ENCODE peak calls at places on chromosomes 3 and 15, in four cellular contexts. V is body of pancreas, O is sigmoid colon, P is tibial nerve. I is an unnamed sample.
A peak's percentile ranks its signal among the peaks of the same experiment; 100 is the strongest.

GRCh38 chr15:75659928-75660645 is 12.4 kb downstream of the SNX33 start:
- DNase-seq in V (no peak), O (no peak), P (no peak), I (no peak)

GRCh38 chr3:144264805-144265204 is 293.2 kb downstream of the DIPK2A start:
- DNase-seq in V (no peak), O (no peak), P (no peak), I (no peak)

GRCh38 chr15:78103406-78104118 is 11.2 kb downstream of the SH2D7 start:
- DNase-seq in V (peak; percentile 16), O (peak; percentile 58), P (no peak), I (no peak)

GRCh38 chr3:89079944-89080343 is 27.5 kb upstream of the EPHA3 start:
- DNase-seq in V (no peak), O (no peak), P (no peak), I (no peak)

GRCh38 chr15:71080166-71080565 is 35.1 kb upstream of the THSD4 start:
- DNase-seq in V (no peak), O (no peak), P (no peak), I (no peak)

GRCh38 chr3:17233398-17233800 is 348.6 kb downstream of the PLCL2 start:
- DNase-seq in V (peak; percentile 11), O (no peak), P (no peak), I (no peak)

GRCh38 chr3:143576568-143577270 is 271.5 kb downstream of the SLC9A9 start:
- DNase-seq in V (no peak), O (no peak), P (no peak), I (no peak)

GRCh38 chr15:98154863-98155262 is 194.4 kb downstream of the ARRDC4 start:
- DNase-seq in V (no peak), O (no peak), P (no peak), I (no peak)

GRCh38 chr3:114111060-114111790 is 54.7 kb downstream of the QTRT2 start:
- DNase-seq in V (no peak), O (no peak), P (no peak), I (no peak)

GRCh38 chr3:9238727-9239295 is 10.6 kb downstream of the SRGAP3 start:
- DNase-seq in V (no peak), O (no peak), P (no peak), I (no peak)

GRCh38 chr3:124643453-124643852 is 86.8 kb upstream of the UMPS start:
- DNase-seq in V (no peak), O (no peak), P (no peak), I (no peak)

GRCh38 chr3:186788482-186789370 is 5.3 kb downstream of the EIF4A2 start:
- DNase-seq in V (no peak), O (no peak), P (no peak), I (no peak)

GRCh38 chr15:65930134-65930533 is 60.8 kb downstream of the RAB11A start:
- DNase-seq in V (no peak), O (no peak), P (no peak), I (no peak)

GRCh38 chr15:72340366-72340765 is 20.4 kb upstream of the CELF6 start:
- DNase-seq in V (no peak), O (no peak), P (no peak), I (no peak)

GRCh38 chr15:68526269-68526668 is 52.5 kb upstream of the CORO2B start:
- DNase-seq in V (no peak), O (no peak), P (no peak), I (no peak)

GRCh38 chr15:94387854-94388441 is 156.6 kb downstream of the MCTP2 start:
- DNase-seq in V (no peak), O (no peak), P (no peak), I (no peak)

GRCh38 chr3:196772897-196773296 is 33.2 kb downstream of the PAK2 start:
- DNase-seq in V (no peak), O (no peak), P (no peak), I (no peak)

GRCh38 chr3:194285024-194285858 is 65.9 kb downstream of the CPN2 start:
- DNase-seq in V (no peak), O (peak; percentile 57), P (no peak), I (no peak)

GRCh38 chr3:45684327-45684892 is 4.8 kb upstream of the SACM1L start:
- DNase-seq in V (no peak), O (no peak), P (no peak), I (no peak)

GRCh38 chr3:172314616-172315015 is 133.6 kb downstream of the GHSR start:
- DNase-seq in V (no peak), O (no peak), P (no peak), I (no peak)

GRCh38 chr15:71802770-71803169 is 7.6 kb upstream of the NR2E3 start:
- DNase-seq in V (peak; percentile 36), O (no peak), P (no peak), I (no peak)

GRCh38 chr3:12644297-12644937 is 19.5 kb downstream of the RAF1 start:
- DNase-seq in V (no peak), O (no peak), P (no peak), I (no peak)

GRCh38 chr3:197149528-197149927 is 119.9 kb upstream of the MELTF start:
- DNase-seq in V (no peak), O (no peak), P (no peak), I (no peak)

GRCh38 chr3:95036526-95037021 is 973.7 kb downstream of the NSUN3 start:
- DNase-seq in V (no peak), O (no peak), P (no peak), I (no peak)

GRCh38 chr15:60223161-60223560 is 174.6 kb downstream of the ANXA2 start:
- DNase-seq in V (peak; percentile 12), O (no peak), P (no peak), I (no peak)

GRCh38 chr3:188978772-188979171 is 193.0 kb upstream of the TPRG1 start:
- DNase-seq in V (no peak), O (peak; percentile 83), P (peak; percentile 46), I (no peak)

GRCh38 chr3:103067963-103068362 is 633.1 kb downstream of the ZPLD1 start:
- DNase-seq in V (no peak), O (no peak), P (no peak), I (no peak)

GRCh38 chr15:55407631-55407948 is 569 bp downstream of the CCPG1 start:
- DNase-seq in V (no peak), O (no peak), P (peak; percentile 5), I (no peak)

GRCh38 chr15:28101201-28101600 is 2.1 kb upstream of the OCA2 start:
- DNase-seq in V (no peak), O (peak; percentile 34), P (no peak), I (no peak)

GRCh38 chr3:197368330-197368729 is 69.9 kb upstream of the DLG1 start:
- DNase-seq in V (no peak), O (peak; percentile 9), P (no peak), I (no peak)

GRCh38 chr15:63519548-63520178 is 15.3 kb downstream of the USP3 start:
- DNase-seq in V (no peak), O (no peak), P (no peak), I (no peak)

GRCh38 chr3:42264399-42265058 is 1.5 kb downstream of the CCK start:
- DNase-seq in V (peak; percentile 29), O (peak; percentile 80), P (no peak), I (no peak)

GRCh38 chr15:32671339-32672325 is 30.1 kb downstream of the SCG5 start:
- DNase-seq in V (no peak), O (no peak), P (no peak), I (no peak)

GRCh38 chr15:80925597-80926059 is 64.0 kb downstream of the MESD start:
- DNase-seq in V (no peak), O (no peak), P (no peak), I (no peak)

DNA sequence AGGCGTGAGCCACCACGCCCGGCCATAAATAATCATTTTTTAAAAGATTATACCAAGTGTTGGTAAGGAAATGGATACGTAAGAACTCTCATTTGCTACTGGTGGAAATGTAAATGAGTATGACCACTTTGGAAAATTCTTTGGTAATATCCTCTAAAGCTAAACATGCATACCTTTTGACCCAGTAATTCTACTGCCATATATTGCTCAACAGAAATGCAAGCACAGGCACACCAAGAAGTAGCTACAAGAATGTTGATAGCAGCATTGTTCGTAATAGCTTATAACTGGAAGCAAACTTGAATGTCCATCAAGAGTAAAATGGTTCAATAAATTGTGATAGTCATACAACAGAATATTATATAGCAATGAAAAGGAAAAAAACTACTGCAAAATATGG is 4.8 kb upstream of the CASR start:
- DNase-seq in V (no peak), O (no peak), P (no peak), I (no peak)
- H3K27me3 ChIP-seq in V (no peaks in the 10 kb centered on the region), O (peaks cover 10% of the 10 kb centered on the region), P (peaks cover 6% of the 10 kb centered on the region), I (no peaks in the 10 kb centered on the region)

DNA sequence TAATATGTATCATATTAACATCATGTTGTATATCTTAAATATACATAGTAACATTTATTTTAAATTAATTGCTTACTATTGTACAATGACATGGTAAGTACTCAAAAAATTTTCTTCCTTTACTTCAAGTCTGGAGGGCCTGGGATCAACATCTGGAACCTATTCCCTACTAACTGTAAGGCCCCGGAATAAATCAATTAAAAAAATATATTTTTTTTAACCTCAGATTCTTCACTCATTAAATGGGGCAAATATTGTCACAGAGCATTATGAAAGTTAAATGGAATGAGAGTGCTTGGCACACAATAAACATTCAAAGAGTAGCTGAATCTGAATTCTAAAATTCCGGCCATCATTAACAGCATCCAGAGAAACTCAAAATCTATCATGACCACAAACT is 16.5 kb downstream of the GSK3B start:
- DNase-seq in V (no peak), O (no peak), P (no peak), I (no peak)
- H3K4me1 ChIP-seq in V (peaks cover 1% of the 10 kb centered on the region), O (peaks cover 28% of the 10 kb centered on the region), P (peaks cover 9% of the 10 kb centered on the region), I (no peaks in the 10 kb centered on the region)

DNA sequence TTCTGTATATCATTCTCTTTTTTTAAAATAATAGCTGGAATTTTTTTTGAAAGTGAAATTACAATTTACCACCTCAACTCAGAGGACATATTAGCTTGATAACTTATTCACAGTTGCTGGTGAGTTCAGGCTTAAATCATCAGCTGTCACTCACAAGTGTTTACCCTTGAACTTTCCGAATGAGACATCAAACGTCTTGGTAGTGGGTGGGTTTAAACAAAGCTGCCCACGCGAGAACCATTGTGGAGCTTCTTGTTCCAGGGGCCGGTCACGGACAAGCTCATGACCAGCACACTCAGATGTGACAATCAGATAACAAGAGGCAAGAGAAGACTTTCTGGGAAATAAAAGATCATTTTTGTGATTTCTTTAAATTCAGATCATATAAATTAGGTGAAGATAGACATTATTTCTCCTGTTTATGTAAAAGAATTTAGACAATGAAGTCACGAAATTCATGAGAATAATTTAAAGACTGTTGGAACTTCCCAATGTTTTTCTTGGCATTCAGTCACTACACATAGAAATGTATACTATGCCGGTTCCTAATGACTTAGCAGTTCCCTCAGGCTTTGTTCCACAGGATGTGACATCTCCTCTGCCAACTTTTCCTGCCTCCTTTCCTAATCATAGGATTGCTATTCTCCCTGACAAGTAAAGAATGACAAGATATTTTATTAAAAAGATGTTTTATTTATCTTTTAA is 29.3 kb downstream of the BTD start:
- DNase-seq in V (no peak), O (no peak), P (no peak), I (no peak)
- TF ChIP-seq POLR2A in V (no peak), O (no peak), P (no peak), I (no peak)

DNA sequence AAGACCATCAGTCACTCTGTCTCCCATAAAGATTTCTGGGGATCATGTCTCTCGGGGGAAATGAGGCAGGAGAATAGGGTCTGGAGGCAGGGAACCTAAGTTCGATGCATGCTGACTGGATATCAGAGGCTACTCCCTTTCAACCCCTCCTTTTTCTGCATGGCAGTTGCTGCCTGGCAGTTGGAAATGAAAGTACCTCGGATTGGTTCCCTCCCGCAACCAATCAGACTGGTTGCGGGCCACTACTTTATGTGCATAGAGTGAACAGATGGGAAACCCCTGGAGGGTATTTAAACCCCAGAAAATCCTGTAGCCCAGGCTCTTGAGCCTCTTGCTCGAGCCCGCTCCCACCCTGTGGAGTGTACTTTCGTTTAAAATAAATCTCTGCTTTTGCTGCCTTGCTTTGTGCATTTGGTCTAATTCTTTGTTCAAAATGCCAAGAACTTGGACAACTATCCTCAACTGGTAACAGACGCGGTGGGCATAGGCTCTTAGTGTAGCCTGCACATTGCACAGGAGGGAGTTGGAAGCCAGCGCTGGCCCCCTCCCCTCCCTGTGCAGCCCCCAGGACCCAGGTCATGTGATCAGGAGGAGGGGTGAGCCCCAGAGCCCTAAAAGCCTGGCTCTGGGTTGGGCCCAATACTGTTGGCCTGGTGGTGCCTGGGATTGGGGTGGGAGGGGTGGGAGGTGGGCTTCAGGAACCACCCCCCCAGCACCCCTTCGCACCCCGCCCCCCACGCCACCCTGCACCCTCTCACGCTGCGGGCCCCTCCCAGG is 26.9 kb downstream of the RHCG start:
- DNase-seq in V (no peak), O (no peak), P (no peak), I (no peak)
- H3K27me3 ChIP-seq in V (no peaks in the 10 kb centered on the region), O (peaks cover 20% of the 10 kb centered on the region), P (peaks cover 42% of the 10 kb centered on the region), I (no peaks in the 10 kb centered on the region)

I was measured in esophagus squamous epithelium.